ENCODE peak calls at places on chromosomes 2 and 18, in five cellular contexts. One of them, this sample, is unnamed.

GRCh38 chr2:160397530-160397865 is 96.1 kb downstream of the RBMS1 start:
- DNase-seq in hepatocyte: no peak
- DNase-seq in ovary: no peak
- DNase-seq in BE2C: no peak
- DNase-seq in fibroblast of lung: peak; percentile 72
- DNase-seq in this sample: no peak

GRCh38 chr2:24471662-24472061 is 19.4 kb upstream of the NCOA1 start:
- DNase-seq in hepatocyte: no peak
- DNase-seq in ovary: no peak
- DNase-seq in BE2C: no peak
- DNase-seq in fibroblast of lung: no peak
- DNase-seq in this sample: no peak

GRCh38 chr2:156892449-156893335 is 364.8 kb upstream of the GALNT5 start:
- DNase-seq in hepatocyte: peak; percentile 69
- DNase-seq in ovary: no peak
- DNase-seq in BE2C: peak; percentile 2
- DNase-seq in fibroblast of lung: peak; percentile 44
- DNase-seq in this sample: no peak

GRCh38 chr2:169664600-169664977 is 29.6 kb downstream of the CFAP210 start:
- DNase-seq in hepatocyte: no peak
- DNase-seq in ovary: no peak
- DNase-seq in BE2C: no peak
- DNase-seq in fibroblast of lung: peak; percentile 22
- DNase-seq in this sample: no peak

GRCh38 chr18:79911009-79911870 is 40.2 kb downstream of the SLC66A2 start:
- DNase-seq in hepatocyte: peak; percentile 3
- DNase-seq in ovary: no peak
- DNase-seq in BE2C: no peak
- DNase-seq in fibroblast of lung: no peak
- DNase-seq in this sample: peak; percentile 25

GRCh38 chr18:46718501-46719341 is 38.1 kb downstream of the ST8SIA5 start:
- DNase-seq in hepatocyte: no peak
- DNase-seq in ovary: no peak
- DNase-seq in BE2C: no peak
- DNase-seq in fibroblast of lung: peak; percentile 90
- DNase-seq in this sample: no peak

GRCh38 chr2:202494856-202495604 is 118.9 kb downstream of the BMPR2 start:
- DNase-seq in hepatocyte: peak; percentile 24
- DNase-seq in ovary: no peak
- DNase-seq in BE2C: no peak
- DNase-seq in fibroblast of lung: no peak
- DNase-seq in this sample: no peak

GRCh38 chr18:10057401-10057800 is 143.6 kb downstream of the VAPA start:
- DNase-seq in hepatocyte: no peak
- DNase-seq in ovary: no peak
- DNase-seq in BE2C: no peak
- DNase-seq in fibroblast of lung: no peak
- DNase-seq in this sample: no peak

GRCh38 chr2:198116652-198117175 is 312.3 kb downstream of the PLCL1 start:
- DNase-seq in hepatocyte: peak; percentile 7
- DNase-seq in ovary: no peak
- DNase-seq in BE2C: no peak
- DNase-seq in fibroblast of lung: peak; percentile 37
- DNase-seq in this sample: no peak

GRCh38 chr2:105610444-105611327 is 134.0 kb upstream of the NCK2 start:
- DNase-seq in hepatocyte: no peak
- DNase-seq in ovary: no peak
- DNase-seq in BE2C: no peak
- DNase-seq in fibroblast of lung: no peak
- DNase-seq in this sample: no peak

GRCh38 chr2:9975805-9976447 is 24.4 kb downstream of the GRHL1 start:
- DNase-seq in hepatocyte: peak; percentile 40
- DNase-seq in ovary: no peak
- DNase-seq in BE2C: no peak
- DNase-seq in fibroblast of lung: peak; percentile 98
- DNase-seq in this sample: no peak

GRCh38 chr2:110716959-110717645 is 15.3 kb upstream of the ACOXL start:
- DNase-seq in hepatocyte: no peak
- DNase-seq in ovary: no peak
- DNase-seq in BE2C: no peak
- DNase-seq in fibroblast of lung: peak; percentile 19
- DNase-seq in this sample: no peak

GRCh38 chr2:8494151-8494550 is 187.7 kb upstream of the ID2 start:
- DNase-seq in hepatocyte: no peak
- DNase-seq in ovary: no peak
- DNase-seq in BE2C: no peak
- DNase-seq in fibroblast of lung: no peak
- DNase-seq in this sample: no peak

GRCh38 chr2:37912056-37912455 is 13.0 kb upstream of the RMDN2 start:
- DNase-seq in hepatocyte: no peak
- DNase-seq in ovary: no peak
- DNase-seq in BE2C: no peak
- DNase-seq in fibroblast of lung: peak; percentile 60
- DNase-seq in this sample: no peak

GRCh38 chr2:590214-591175 is 86.7 kb downstream of the TMEM18 start:
- DNase-seq in hepatocyte: no peak
- DNase-seq in ovary: no peak
- DNase-seq in BE2C: no peak
- DNase-seq in fibroblast of lung: no peak
- DNase-seq in this sample: peak; percentile 31

GRCh38 chr2:10316336-10316735 is 13.6 kb downstream of the HPCAL1 start:
- DNase-seq in hepatocyte: no peak
- DNase-seq in ovary: no peak
- DNase-seq in BE2C: no peak
- DNase-seq in fibroblast of lung: peak; percentile 73
- DNase-seq in this sample: no peak

GRCh38 chr18:62751341-62751821 is 36.0 kb downstream of the PHLPP1 start:
- DNase-seq in hepatocyte: no peak
- DNase-seq in ovary: no peak
- DNase-seq in BE2C: no peak
- DNase-seq in fibroblast of lung: peak; percentile 73
- DNase-seq in this sample: no peak

GRCh38 chr2:179170897-179171296 is 93.7 kb downstream of the SESTD1 start:
- DNase-seq in hepatocyte: no peak
- DNase-seq in ovary: no peak
- DNase-seq in BE2C: no peak
- DNase-seq in fibroblast of lung: no peak
- DNase-seq in this sample: no peak

GRCh38 chr2:231709636-231709980 is 1.3 kb downstream of the PTMA start:
- DNase-seq in hepatocyte: peak; percentile 61
- DNase-seq in ovary: peak; percentile 47
- DNase-seq in BE2C: peak; percentile 54
- DNase-seq in fibroblast of lung: no peak
- DNase-seq in this sample: peak; percentile 87

GRCh38 chr2:37837576-37838335 is 87.3 kb upstream of the RMDN2 start:
- DNase-seq in hepatocyte: peak; percentile 57
- DNase-seq in ovary: no peak
- DNase-seq in BE2C: peak; percentile 66
- DNase-seq in fibroblast of lung: no peak
- DNase-seq in this sample: no peak

GRCh38 chr18:2978626-2979025 is 34.3 kb downstream of the LPIN2 start:
- DNase-seq in hepatocyte: no peak
- DNase-seq in ovary: peak; percentile 55
- DNase-seq in BE2C: no peak
- DNase-seq in fibroblast of lung: peak; percentile 85
- DNase-seq in this sample: peak; percentile 68

GRCh38 chr2:28683100-28683706 is 68.4 kb upstream of the PPP1CB start:
- DNase-seq in hepatocyte: peak; percentile 74
- DNase-seq in ovary: peak; percentile 83
- DNase-seq in BE2C: peak; percentile 67
- DNase-seq in fibroblast of lung: peak; percentile 85
- DNase-seq in this sample: peak; percentile 81

GRCh38 chr2:240205763-240206162 is 65.3 kb upstream of the OTOS start:
- DNase-seq in hepatocyte: no peak
- DNase-seq in ovary: no peak
- DNase-seq in BE2C: no peak
- DNase-seq in fibroblast of lung: no peak
- DNase-seq in this sample: no peak

GRCh38 chr2:79223539-79223938 is 64.0 kb upstream of the REG3A start:
- DNase-seq in hepatocyte: no peak
- DNase-seq in ovary: no peak
- DNase-seq in BE2C: peak; percentile 7
- DNase-seq in fibroblast of lung: no peak
- DNase-seq in this sample: no peak

GRCh38 chr2:164933751-164934189 is 21.6 kb downstream of the SLC38A11 start:
- DNase-seq in hepatocyte: no peak
- DNase-seq in ovary: no peak
- DNase-seq in BE2C: no peak
- DNase-seq in fibroblast of lung: no peak
- DNase-seq in this sample: no peak

GRCh38 chr18:11857177-11857887 is 6.1 kb downstream of the CHMP1B start:
- DNase-seq in hepatocyte: peak; percentile 92
- DNase-seq in ovary: peak; percentile 31
- DNase-seq in BE2C: no peak
- DNase-seq in fibroblast of lung: peak; percentile 100
- DNase-seq in this sample: peak; percentile 92

GRCh38 chr2:229376866-229377265 is 105.8 kb upstream of the PID1 start:
- DNase-seq in hepatocyte: no peak
- DNase-seq in ovary: no peak
- DNase-seq in BE2C: no peak
- DNase-seq in fibroblast of lung: peak; percentile 53
- DNase-seq in this sample: no peak

GRCh38 chr18:29060349-29060748 is 883.4 kb upstream of the CDH2 start:
- DNase-seq in hepatocyte: no peak
- DNase-seq in ovary: no peak
- DNase-seq in BE2C: no peak
- DNase-seq in fibroblast of lung: no peak
- DNase-seq in this sample: no peak

GRCh38 chr2:186950694-186951093 is 101.7 kb upstream of the ZSWIM2 start:
- DNase-seq in hepatocyte: no peak
- DNase-seq in ovary: no peak
- DNase-seq in BE2C: no peak
- DNase-seq in fibroblast of lung: peak; percentile 69
- DNase-seq in this sample: no peak

GRCh38 chr18:11260963-11261441 is 111.6 kb upstream of the PIEZO2 start:
- DNase-seq in hepatocyte: no peak
- DNase-seq in ovary: no peak
- DNase-seq in BE2C: no peak
- DNase-seq in fibroblast of lung: peak; percentile 19
- DNase-seq in this sample: no peak

GRCh38 chr2:20143263-20143662 is 81.7 kb downstream of the SDC1 start:
- DNase-seq in hepatocyte: no peak
- DNase-seq in ovary: no peak
- DNase-seq in BE2C: no peak
- DNase-seq in fibroblast of lung: peak; percentile 78
- DNase-seq in this sample: no peak

GRCh38 chr2:39094717-39095363 is 26.0 kb downstream of the SOS1 start:
- DNase-seq in hepatocyte: no peak
- DNase-seq in ovary: no peak
- DNase-seq in BE2C: no peak
- DNase-seq in fibroblast of lung: peak; percentile 9
- DNase-seq in this sample: no peak
- H3K4me3 ChIP-seq in hepatocyte: no peak overlapping the region
- H3K4me3 ChIP-seq in ovary: no peak overlapping the region
- H3K4me3 ChIP-seq in BE2C: no peak overlapping the region
- H3K4me3 ChIP-seq in fibroblast of lung: no peak overlapping the region
- H3K4me3 ChIP-seq in this sample: no peak overlapping the region

GRCh38 chr2:172405673-172406072 is 21.7 kb upstream of the ITGA6 start:
- DNase-seq in hepatocyte: no peak
- DNase-seq in ovary: no peak
- DNase-seq in BE2C: no peak
- DNase-seq in fibroblast of lung: no peak
- DNase-seq in this sample: no peak
- H3K4me1 ChIP-seq in hepatocyte: no peaks in the 10 kb centered on the region
- H3K4me1 ChIP-seq in ovary: no peaks in the 10 kb centered on the region
- H3K4me1 ChIP-seq in BE2C: no peaks in the 10 kb centered on the region
- H3K4me1 ChIP-seq in fibroblast of lung: no peaks in the 10 kb centered on the region
- H3K4me1 ChIP-seq in this sample: no peaks in the 10 kb centered on the region

GRCh38 chr2:73174941-73175662 is 27.3 kb upstream of the NOTO start:
- DNase-seq in hepatocyte: no peak
- DNase-seq in ovary: no peak
- DNase-seq in BE2C: no peak
- DNase-seq in fibroblast of lung: no peak
- DNase-seq in this sample: no peak

GRCh38 chr2:73176205-73176880 is 26.0 kb upstream of the NOTO start:
- DNase-seq in hepatocyte: peak; percentile 51
- DNase-seq in ovary: no peak
- DNase-seq in BE2C: no peak
- DNase-seq in fibroblast of lung: no peak
- DNase-seq in this sample: no peak

GRCh38 chr2:73175663-73176204 is 26.6 kb upstream of the NOTO start:
- DNase-seq in hepatocyte: peak; percentile 83
- DNase-seq in ovary: peak; percentile 74
- DNase-seq in BE2C: peak; percentile 72
- DNase-seq in fibroblast of lung: peak; percentile 72
- DNase-seq in this sample: peak; percentile 87

GRCh38 chr2:73176881-73177644 is 25.3 kb upstream of the NOTO start:
- DNase-seq in hepatocyte: peak; percentile 95
- DNase-seq in ovary: peak; percentile 82
- DNase-seq in BE2C: peak; percentile 85
- DNase-seq in fibroblast of lung: peak; percentile 69
- DNase-seq in this sample: peak; percentile 98

GRCh38 chr2:73177645-73178255 is 24.6 kb upstream of the NOTO start:
- DNase-seq in hepatocyte: no peak
- DNase-seq in ovary: no peak
- DNase-seq in BE2C: no peak
- DNase-seq in fibroblast of lung: no peak
- DNase-seq in this sample: no peak
- H3K4me3 ChIP-seq in hepatocyte: no peak overlapping the region
- H3K4me3 ChIP-seq in ovary: no peak overlapping the region
- H3K4me3 ChIP-seq in BE2C: no peak overlapping the region
- H3K4me3 ChIP-seq in fibroblast of lung: no peak overlapping the region
- H3K4me3 ChIP-seq in this sample: no peak overlapping the region

GRCh38 chr2:224948859-224949258 is 93.4 kb downstream of the DOCK10 start:
- DNase-seq in hepatocyte: no peak
- DNase-seq in ovary: no peak
- DNase-seq in BE2C: no peak
- DNase-seq in fibroblast of lung: peak; percentile 58
- DNase-seq in this sample: no peak
- H3K4me1 ChIP-seq in hepatocyte: no peaks in the 10 kb centered on the region
- H3K4me1 ChIP-seq in ovary: no peaks in the 10 kb centered on the region
- H3K4me1 ChIP-seq in BE2C: peaks cover 6% of the 10 kb centered on the region
- H3K4me1 ChIP-seq in fibroblast of lung: no peaks in the 10 kb centered on the region
- H3K4me1 ChIP-seq in this sample: peaks cover 2% of the 10 kb centered on the region

DNA sequence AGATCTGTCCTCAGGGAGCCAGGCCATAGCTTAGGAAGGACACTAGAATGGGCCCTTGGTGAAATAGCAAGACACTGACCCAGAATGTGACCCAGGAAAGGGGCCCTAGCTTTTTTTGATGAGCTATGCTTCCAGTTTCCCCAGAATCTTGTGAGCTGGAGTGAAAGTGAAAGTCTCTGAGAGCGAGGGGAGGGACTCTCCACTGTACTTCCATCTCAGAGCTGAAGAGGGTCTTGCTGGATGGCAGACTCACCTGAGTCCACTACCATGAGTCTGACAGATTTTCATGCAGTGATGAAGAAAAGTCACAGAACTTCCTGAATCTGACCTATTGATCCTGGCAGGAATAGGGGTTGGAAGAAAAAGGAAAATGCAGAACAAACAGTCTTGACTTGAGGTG is 3.1 kb downstream of the ARHGAP25 start:
- DNase-seq in hepatocyte: no peak
- DNase-seq in ovary: no peak
- DNase-seq in BE2C: no peak
- DNase-seq in fibroblast of lung: no peak
- DNase-seq in this sample: no peak
- H3K4me3 ChIP-seq in hepatocyte: no peak overlapping the region
- H3K4me3 ChIP-seq in ovary: no peak overlapping the region
- H3K4me3 ChIP-seq in BE2C: no peak overlapping the region
- H3K4me3 ChIP-seq in fibroblast of lung: no peak overlapping the region
- H3K4me3 ChIP-seq in this sample: no peak overlapping the region

This sample was measured in aorta.